ENCODE peak calls at places on chromosomes 4 and X, in eight cellular contexts. F is BE2C, X is left ventricle myocardium inferior, Z is GM12865, D is endodermal cell, P is lower leg skin, S is colonic mucosa, H is keratinocyte. T is an unnamed sample.

GRCh38 chr4:94446386-94446785 is 5.4 kb upstream of the PDLIM5 start:
- DNase-seq in F (no peak), X (no peak), Z (no peak), D (no peak), P (no peak), S (no peak), H (no peak), T (peak)

GRCh38 chr4:36549256-36549655 is 267.8 kb downstream of the DTHD1 start:
- DNase-seq in F (no peak), X (no peak), Z (no peak), D (no peak), P (no peak), S (no peak), H (no peak), T (no peak)

GRCh38 chr4:20735931-20736330 is 35.7 kb downstream of the PACRGL start:
- DNase-seq in F (no peak), X (no peak), Z (no peak), D (no peak), P (no peak), S (no peak), H (no peak), T (no peak)

GRCh38 chr4:99811850-99812249 is 4.8 kb upstream of the DAPP1 start:
- DNase-seq in F (peak), X (no peak), Z (peak), D (peak), P (no peak), S (peak), H (no peak), T (peak)

GRCh38 chr4:26126135-26126718 is 194.6 kb upstream of the RBPJ start:
- DNase-seq in F (no peak), X (no peak), Z (peak), D (no peak), P (no peak), S (no peak), H (no peak), T (no peak)

GRCh38 chr4:140595065-140595464 is 26.3 kb upstream of the UCP1 start:
- DNase-seq in F (no peak), X (no peak), Z (peak), D (peak), P (no peak), S (peak), H (no peak), T (peak)

GRCh38 chrX:107677501-107677901 is 49.2 kb downstream of the PRPS1 start:
- DNase-seq in F (peak), X (no peak), Z (no peak), D (peak), P (no peak), S (no peak), H (no peak), T (peak)

GRCh38 chrX:17535229-17535628 is 160.2 kb downstream of the NHS start:
- DNase-seq in F (peak), X (no peak), Z (peak), D (peak), P (no peak), S (peak), H (no peak), T (peak)

GRCh38 chr4:56086073-56086521 is 137.4 kb downstream of the CEP135 start:
- DNase-seq in F (peak), X (no peak), Z (no peak), D (peak), P (no peak), S (no peak), H (no peak), T (no peak)

GRCh38 chr4:67087897-67088296 is 457.4 kb downstream of the CENPC start:
- DNase-seq in F (peak), X (no peak), Z (peak), D (peak), P (peak), S (peak), H (peak), T (peak)

GRCh38 chr4:41155194-41155830 is 59.0 kb downstream of the APBB2 start:
- DNase-seq in F (no peak), X (no peak), Z (no peak), D (no peak), P (no peak), S (no peak), H (no peak), T (peak)

GRCh38 chrX:69424910-69425309 is 79.2 kb upstream of the NALF2 start:
- DNase-seq in F (peak), X (no peak), Z (no peak), D (no peak), P (no peak), S (no peak), H (no peak), T (no peak)

GRCh38 chr4:78720151-78720726 is 55.9 kb upstream of the BMP2K start:
- DNase-seq in F (no peak), X (no peak), Z (no peak), D (no peak), P (no peak), S (no peak), H (no peak), T (no peak)

GRCh38 chr4:141501395-141501794 is 135.0 kb upstream of the IL15 start:
- DNase-seq in F (no peak), X (no peak), Z (no peak), D (no peak), P (no peak), S (no peak), H (no peak), T (peak)

GRCh38 chr4:39042365-39042764 is 10.2 kb upstream of the TMEM156 start:
- DNase-seq in F (no peak), X (no peak), Z (no peak), D (no peak), P (no peak), S (no peak), H (no peak), T (no peak)

GRCh38 chr4:75306496-75306895 is 207.7 kb downstream of the RCHY1 start:
- DNase-seq in F (no peak), X (no peak), Z (no peak), D (no peak), P (no peak), S (no peak), H (no peak), T (no peak)

GRCh38 chr4:88029556-88029955 is 22.1 kb downstream of the PKD2 start:
- DNase-seq in F (no peak), X (no peak), Z (no peak), D (no peak), P (no peak), S (no peak), H (no peak), T (no peak)

GRCh38 chr4:78922207-78922606 is 17.0 kb downstream of the PAQR3 start:
- DNase-seq in F (no peak), X (no peak), Z (no peak), D (no peak), P (no peak), S (no peak), H (no peak), T (peak)

GRCh38 chr4:683982-684571 is 4.9 kb downstream of the SLC49A3 start:
- DNase-seq in F (peak), X (peak), Z (peak), D (peak), P (no peak), S (peak), H (peak), T (peak)

GRCh38 chr4:29375716-29376115 is 1344.5 kb upstream of the PCDH7 start:
- DNase-seq in F (no peak), X (no peak), Z (no peak), D (no peak), P (no peak), S (no peak), H (no peak), T (no peak)

GRCh38 chr4:40227284-40227683 is 30.5 kb downstream of the RHOH start:
- DNase-seq in F (no peak), X (no peak), Z (peak), D (no peak), P (no peak), S (no peak), H (no peak), T (no peak)

GRCh38 chr4:159019356-159019755 is 83.5 kb upstream of the RAPGEF2 start:
- DNase-seq in F (no peak), X (no peak), Z (no peak), D (no peak), P (no peak), S (no peak), H (no peak), T (peak)

GRCh38 chrX:30414144-30414543 is 105.0 kb upstream of the NR0B1 start:
- DNase-seq in F (no peak), X (no peak), Z (no peak), D (no peak), P (no peak), S (no peak), H (no peak), T (no peak)

GRCh38 chrX:45295587-45295986 is 94.9 kb upstream of the DIPK2B start:
- DNase-seq in F (peak), X (no peak), Z (no peak), D (no peak), P (no peak), S (peak), H (no peak), T (peak)

GRCh38 chr4:163161536-163162205 is 5.0 kb downstream of the NAF1 start:
- DNase-seq in F (no peak), X (no peak), Z (no peak), D (no peak), P (no peak), S (no peak), H (no peak), T (peak)

GRCh38 chr4:88827442-88827841 is 129.8 kb upstream of the NAP1L5 start:
- DNase-seq in F (no peak), X (no peak), Z (no peak), D (no peak), P (no peak), S (no peak), H (no peak), T (no peak)

GRCh38 chr4:98928131-98928504 is 815 bp downstream of the EIF4E start:
- DNase-seq in F (peak), X (peak), Z (peak), D (peak), P (peak), S (peak), H (no peak), T (peak)

GRCh38 chrX:135497736-135498135 is 22.7 kb upstream of the INTS6L start:
- DNase-seq in F (peak), X (no peak), Z (no peak), D (no peak), P (no peak), S (no peak), H (no peak), T (no peak)

GRCh38 chrX:37302569-37302968 is 46.6 kb upstream of the PRRG1 start:
- DNase-seq in F (peak), X (peak), Z (no peak), D (peak), P (no peak), S (no peak), H (no peak), T (peak)

GRCh38 chr4:530017-530781 is 31.2 kb downstream of the PIGG start:
- DNase-seq in F (no peak), X (no peak), Z (no peak), D (no peak), P (no peak), S (no peak), H (no peak), T (no peak)

GRCh38 chrX:83508526-83509245 is 596 bp downstream of the POU3F4 start:
- DNase-seq in F (no peak), X (no peak), Z (no peak), D (peak), P (no peak), S (no peak), H (no peak), T (no peak)

GRCh38 chrX:55011294-55011693 is 11.1 kb downstream of the APEX2 start:
- DNase-seq in F (no peak), X (no peak), Z (no peak), D (no peak), P (no peak), S (no peak), H (no peak), T (peak)

GRCh38 chrX:24561121-24561520 is 86.0 kb downstream of the PCYT1B start:
- DNase-seq in F (no peak), X (no peak), Z (peak), D (no peak), P (no peak), S (no peak), H (no peak), T (peak)

GRCh38 chr4:78024085-78024484 is 33.0 kb upstream of the FRAS1 start:
- DNase-seq in F (no peak), X (no peak), Z (no peak), D (no peak), P (no peak), S (no peak), H (no peak), T (no peak)

GRCh38 chrX:47746446-47746845 is 87.5 kb upstream of the UXT start:
- DNase-seq in F (no peak), X (no peak), Z (no peak), D (no peak), P (no peak), S (no peak), H (no peak), T (no peak)

GRCh38 chr4:17709760-17710068 is 71.7 kb downstream of the FAM184B start:
- DNase-seq in F (no peak), X (no peak), Z (no peak), D (no peak), P (no peak), S (no peak), H (no peak), T (no peak)

GRCh38 chr4:4856071-4857000 is 3.1 kb upstream of the MSX1 start:
- DNase-seq in F (peak), X (no peak), Z (no peak), D (peak), P (no peak), S (no peak), H (no peak), T (no peak)

GRCh38 chr4:110480031-110480549 is 4.1 kb downstream of the ENPEP start:
- DNase-seq in F (no peak), X (no peak), Z (no peak), D (no peak), P (no peak), S (no peak), H (no peak), T (peak)
- TF ChIP-seq CTCF in F (no peak), X (peak), Z (no peak), D (peak), P (no peak), S (no peak), H (peak), T (peak)

GRCh38 chrX:154368630-154369452 is 5.6 kb downstream of the FLNA start:
- DNase-seq in F (peak), X (peak), Z (peak), D (peak), P (peak), S (peak), H (peak), T (peak)
- H3K4me3 ChIP-seq in F (peak), X (peak), Z (peak), D (peak), P (no peak), S (peak), H (peak), T (peak)

GRCh38 chrX:11787564-11787963 is 29.5 kb downstream of the MSL3 start:
- DNase-seq in F (peak), X (peak), Z (peak), D (peak), P (peak), S (peak), H (no peak), T (peak)
- TF ChIP-seq CTCF in F (peak), X (peak), Z (peak), D (peak), P (no peak), S (peak), H (peak), T (peak)

GRCh38 chr4:169079942-169080827 is 70.1 kb upstream of the CBR4 start:
- DNase-seq in F (peak), X (peak), Z (peak), D (no peak), P (peak), S (peak), H (no peak), T (peak)

GRCh38 chr4:169085015-169085414 is 75.0 kb upstream of the CBR4 start:
- DNase-seq in F (peak), X (no peak), Z (no peak), D (no peak), P (no peak), S (no peak), H (no peak), T (no peak)

GRCh38 chr4:169080970-169081369 is 70.9 kb upstream of the CBR4 start:
- DNase-seq in F (no peak), X (no peak), Z (no peak), D (no peak), P (no peak), S (no peak), H (no peak), T (peak)
- H3K4me3 ChIP-seq in F (no peak), X (peak), Z (no peak), D (no peak), P (no peak), S (no peak), H (no peak), T (peak)

DNA sequence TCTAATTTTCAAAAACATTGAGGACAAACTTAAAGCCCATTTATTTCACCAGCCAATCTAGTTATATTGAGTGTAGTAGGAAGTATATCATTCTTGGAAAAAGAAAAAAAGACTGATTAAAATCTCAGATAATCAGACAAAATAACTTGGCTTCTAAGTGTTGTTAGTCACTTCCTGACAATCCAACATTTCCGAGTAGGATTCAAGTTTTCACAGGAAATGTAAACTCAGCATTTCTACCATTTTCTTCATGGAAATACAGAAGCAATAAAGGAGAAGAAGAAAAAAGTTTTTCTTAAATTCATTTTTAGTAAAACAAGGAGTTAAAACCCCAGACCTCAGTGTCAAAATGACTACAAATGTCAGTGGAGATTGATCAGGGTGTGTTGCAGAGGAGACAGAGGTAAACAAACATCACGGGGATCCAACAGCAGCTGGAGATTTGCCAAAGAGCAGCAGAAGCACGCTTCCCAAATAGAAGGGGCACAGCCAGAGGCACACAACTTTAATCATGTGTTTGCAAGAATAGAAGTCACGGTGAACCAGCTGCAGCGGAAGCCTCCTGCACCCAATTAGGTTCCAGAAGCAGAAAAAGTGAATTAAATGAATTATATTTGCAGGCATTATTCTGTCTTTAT is 129.3 kb upstream of the FAM9B start:
- DNase-seq in F (no peak), X (no peak), Z (no peak), D (no peak), P (no peak), S (no peak), H (no peak), T (peak)
- TF ChIP-seq CTCF in F (no peak), X (no peak), Z (no peak), D (no peak), P (no peak), S (no peak), H (no peak), T (no peak)

DNA sequence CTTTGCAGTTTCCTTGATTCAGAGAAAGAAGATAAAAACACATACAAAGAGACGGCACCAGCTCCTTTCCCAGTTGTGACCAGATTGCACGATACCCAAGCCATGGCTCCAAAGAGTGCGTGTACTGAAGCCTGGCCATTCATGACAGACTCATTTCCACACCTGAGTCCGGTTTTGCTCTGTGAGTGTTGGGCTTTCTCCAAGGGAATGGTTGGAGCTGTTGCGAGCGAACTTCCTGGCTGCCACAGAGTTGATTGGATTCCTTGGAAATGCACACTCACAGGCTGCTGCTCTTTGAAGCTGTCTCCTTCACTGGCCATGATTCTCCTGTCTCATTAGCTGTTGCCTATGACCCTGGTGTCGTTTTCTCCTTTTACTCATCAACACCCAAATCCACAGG is 44.0 kb upstream of the BBS12 start:
- DNase-seq in F (no peak), X (no peak), Z (no peak), D (no peak), P (no peak), S (no peak), H (no peak), T (no peak)
- H3K4me3 ChIP-seq in F (no peak), X (peak), Z (no peak), D (no peak), P (no peak), S (no peak), H (no peak), T (no peak)

T was measured in fibroblast of pulmonary artery.